ENCODE peak calls at places on chromosomes 4 and X, in seven cellular contexts. N, C, P, F, T, A and R are unnamed samples.

GRCh38 chr4:13368262-13368661 is 115.9 kb downstream of the RAB28 start:
- DNase-seq in C (no peak), T (no peak), F (no peak), N (no peak), P (no peak), A (no peak), R (no peak)

GRCh38 chrX:118347131-118347530 is 1.2 kb downstream of the WDR44 start:
- DNase-seq in C (peak; percentile 34), A (no peak), F (no peak), N (no peak), T (no peak), P (peak; percentile 20), R (no peak)

GRCh38 chr4:16897991-16898827 is at the start of gene LDB2:
- DNase-seq in A (peak; percentile 29), C (no peak), T (peak; percentile 39), N (no peak), F (no peak), P (peak; percentile 87), R (no peak)

GRCh38 chrX:20445109-20445508 is 178.4 kb upstream of the RPS6KA3 start:
- DNase-seq in N (no peak), P (no peak), F (no peak), A (no peak), T (no peak), C (no peak), R (no peak)

GRCh38 chrX:44872319-44872816 is 620 bp upstream of the KDM6A start:
- DNase-seq in C (no peak), P (no peak), F (peak; percentile 10), N (no peak), A (peak; percentile 17), T (no peak), R (no peak)

GRCh38 chr4:140739971-140740370 is 16.2 kb downstream of the TBC1D9 start:
- DNase-seq in T (no peak), N (no peak), A (no peak), C (no peak), P (no peak), F (no peak), R (no peak)

GRCh38 chrX:15072880-15073279 is 197.0 kb downstream of the ASB9 start:
- DNase-seq in P (no peak), C (no peak), A (no peak), F (no peak), N (no peak), T (no peak), R (no peak)

GRCh38 chr4:16250665-16251365 is 24.5 kb upstream of the TAPT1 start:
- DNase-seq in C (no peak), F (no peak), A (no peak), N (no peak), T (no peak), P (no peak), R (no peak)

GRCh38 chr4:64464581-64464980 is 55.3 kb upstream of the TECRL start:
- DNase-seq in F (peak; percentile 7), P (no peak), T (no peak), N (no peak), A (no peak), C (no peak), R (no peak)

GRCh38 chr4:110119880-110120279 is 78.5 kb downstream of the ELOVL6 start:
- DNase-seq in N (no peak), F (no peak), T (no peak), C (peak; percentile 11), P (peak; percentile 32), A (no peak), R (no peak)

GRCh38 chr4:53830511-53830910 is 233.9 kb downstream of the CHIC2 start:
- DNase-seq in F (no peak), C (no peak), P (no peak), T (no peak), N (no peak), A (no peak), R (no peak)

GRCh38 chr4:57351716-57352115 is 241.5 kb upstream of the IGFBP7 start:
- DNase-seq in F (no peak), T (no peak), P (no peak), A (no peak), C (no peak), N (no peak), R (no peak)

GRCh38 chrX:148457279-148457678 is 43.1 kb upstream of the AFF2 start:
- DNase-seq in A (no peak), C (no peak), T (no peak), F (no peak), N (no peak), P (no peak), R (no peak)

GRCh38 chr4:168651374-168651773 is 154.5 kb downstream of the PALLD start:
- DNase-seq in T (no peak), N (no peak), F (no peak), C (no peak), P (no peak), A (peak; percentile 20), R (no peak)

GRCh38 chrX:39730671-39731389 is 366.9 kb downstream of the BCOR start:
- DNase-seq in T (peak; percentile 67), N (peak; percentile 19), F (peak; percentile 83), A (peak; percentile 68), P (peak; percentile 24), C (peak; percentile 8), R (peak; percentile 26)

GRCh38 chr4:14566518-14566917 is 435.8 kb upstream of the CPEB2 start:
- DNase-seq in N (no peak), F (no peak), C (no peak), T (no peak), P (no peak), A (no peak), R (no peak)